ENCODE peak calls at places on chromosomes 11 and 22, in four cellular contexts. One of them, this sample, is unnamed. For H3K4me1 and H3K9me3, the result is how much of the 10 kb centered on the place peaks cover.

GRCh38 chr11:130897262-130898182 is 18.8 kb downstream of the SNX19 start:
- DNase-seq in neural progenitor cell: no peak
- DNase-seq in heart right ventricle: peak
- DNase-seq in tibial nerve: peak
- DNase-seq in this sample: no peak

GRCh38 chr22:38346506-38346905 is 29.3 kb upstream of the CSNK1E start:
- DNase-seq in neural progenitor cell: no peak
- DNase-seq in heart right ventricle: no peak
- DNase-seq in tibial nerve: no peak
- DNase-seq in this sample: no peak

GRCh38 chr22:35540600-35541253 is at the start of gene RASD2:
- DNase-seq in neural progenitor cell: peak
- DNase-seq in heart right ventricle: peak
- DNase-seq in tibial nerve: no peak
- DNase-seq in this sample: no peak

GRCh38 chr11:3989251-3989650 is 105.3 kb upstream of the RRM1 start:
- DNase-seq in neural progenitor cell: peak
- DNase-seq in heart right ventricle: no peak
- DNase-seq in tibial nerve: no peak
- DNase-seq in this sample: no peak

GRCh38 chr22:20457506-20458240 is 20.0 kb upstream of the SCARF2 start:
- DNase-seq in neural progenitor cell: no peak
- DNase-seq in heart right ventricle: no peak
- DNase-seq in tibial nerve: no peak
- DNase-seq in this sample: no peak

GRCh38 chr11:104275992-104276391 is 112.0 kb upstream of the PDGFD start:
- DNase-seq in neural progenitor cell: no peak
- DNase-seq in heart right ventricle: no peak
- DNase-seq in tibial nerve: no peak
- DNase-seq in this sample: no peak

GRCh38 chr11:108483163-108483562 is 15.0 kb downstream of the POGLUT3 start:
- DNase-seq in neural progenitor cell: no peak
- DNase-seq in heart right ventricle: no peak
- DNase-seq in tibial nerve: no peak
- DNase-seq in this sample: no peak

GRCh38 chr11:110501428-110501827 is 71.7 kb downstream of the FDX1 start:
- DNase-seq in neural progenitor cell: no peak
- DNase-seq in heart right ventricle: no peak
- DNase-seq in tibial nerve: no peak
- DNase-seq in this sample: no peak

GRCh38 chr11:132106336-132106982 is 736.0 kb downstream of the NTM start:
- DNase-seq in neural progenitor cell: no peak
- DNase-seq in heart right ventricle: no peak
- DNase-seq in tibial nerve: no peak
- DNase-seq in this sample: no peak

GRCh38 chr11:68009391-68010000 is 631 bp upstream of the ALDH3B1 start:
- DNase-seq in neural progenitor cell: no peak
- DNase-seq in heart right ventricle: no peak
- DNase-seq in tibial nerve: no peak
- DNase-seq in this sample: no peak

DNA sequence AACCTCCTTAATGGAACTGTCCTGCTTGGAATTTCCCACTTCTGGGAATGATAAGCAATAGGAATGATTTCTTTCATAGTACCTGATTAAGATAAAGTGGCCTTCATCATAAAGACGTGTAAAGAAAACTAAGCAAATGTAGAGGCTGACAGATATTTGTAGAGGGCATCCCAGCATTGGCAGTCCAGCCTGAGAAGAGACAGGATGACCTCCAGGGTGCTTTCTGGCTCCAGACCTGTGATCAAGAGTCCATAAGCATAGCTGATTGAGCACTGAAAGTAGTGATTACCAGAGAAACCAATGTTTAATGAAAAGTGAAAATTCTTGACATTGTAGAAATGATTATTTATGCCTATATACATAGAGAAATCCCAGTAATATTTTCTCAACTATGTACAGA is 33.6 kb downstream of the YAP1 start:
- DNase-seq in neural progenitor cell: no peak
- DNase-seq in heart right ventricle: no peak
- DNase-seq in tibial nerve: no peak
- DNase-seq in this sample: no peak
- H3K4me1 ChIP-seq in neural progenitor cell: under half
- H3K4me1 ChIP-seq in heart right ventricle: under half
- H3K4me1 ChIP-seq in tibial nerve: half or more
- H3K4me1 ChIP-seq in this sample: under half

GRCh38 chr11:106461148-106461547 is 383.7 kb downstream of the AASDHPPT start:
- DNase-seq in neural progenitor cell: no peak
- DNase-seq in heart right ventricle: peak
- DNase-seq in tibial nerve: no peak
- DNase-seq in this sample: no peak
- H3K9me3 ChIP-seq in neural progenitor cell: under half
- H3K9me3 ChIP-seq in heart right ventricle: under half
- H3K9me3 ChIP-seq in tibial nerve: under half
- H3K9me3 ChIP-seq in this sample: under half

GRCh38 chr11:2304156-2305139 is 2.6 kb downstream of the TSPAN32 start:
- DNase-seq in neural progenitor cell: no peak
- DNase-seq in heart right ventricle: no peak
- DNase-seq in tibial nerve: no peak
- DNase-seq in this sample: no peak

GRCh38 chr11:2302844-2303626 is 1.2 kb downstream of the TSPAN32 start:
- DNase-seq in neural progenitor cell: no peak
- DNase-seq in heart right ventricle: peak
- DNase-seq in tibial nerve: no peak
- DNase-seq in this sample: no peak

GRCh38 chr11:2305140-2305861 is 3.5 kb downstream of the TSPAN32 start:
- DNase-seq in neural progenitor cell: peak
- DNase-seq in heart right ventricle: peak
- DNase-seq in tibial nerve: peak
- DNase-seq in this sample: peak

GRCh38 chr11:2302280-2302843 is 549 bp downstream of the TSPAN32 start:
- DNase-seq in neural progenitor cell: no peak
- DNase-seq in heart right ventricle: no peak
- DNase-seq in tibial nerve: no peak
- DNase-seq in this sample: no peak

DNA sequence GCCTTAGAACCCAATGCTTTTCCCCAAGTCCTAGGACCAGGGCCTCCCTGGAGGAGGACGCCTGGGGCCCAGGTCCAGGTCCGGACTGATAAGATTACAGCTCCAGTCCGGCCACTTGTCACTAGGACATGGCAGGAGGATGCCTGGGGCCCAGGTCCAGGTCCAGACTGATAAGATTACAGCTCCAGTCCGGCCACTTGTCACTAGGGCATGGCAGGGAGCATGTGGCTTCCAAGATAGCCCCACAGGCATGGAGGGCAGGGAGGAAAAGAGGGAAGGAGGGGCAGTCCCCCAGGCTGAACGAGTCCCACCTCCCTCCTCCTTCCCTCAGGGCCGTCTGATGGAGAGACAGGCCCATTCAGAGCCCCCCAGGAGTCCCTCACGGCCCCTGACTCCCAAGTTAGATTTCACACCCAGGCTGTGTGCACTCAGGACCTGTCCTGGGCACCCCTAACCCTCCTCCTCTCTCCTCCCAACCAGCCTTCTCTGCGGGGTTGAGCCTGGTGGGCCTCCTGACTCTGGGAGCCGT is 1.9 kb downstream of the TSPAN32 start:
- DNase-seq in neural progenitor cell: no peak
- DNase-seq in heart right ventricle: peak
- DNase-seq in tibial nerve: no peak
- DNase-seq in this sample: no peak
- H3K4me1 ChIP-seq in neural progenitor cell: under half
- H3K4me1 ChIP-seq in heart right ventricle: half or more
- H3K4me1 ChIP-seq in tibial nerve: half or more
- H3K4me1 ChIP-seq in this sample: under half

DNA sequence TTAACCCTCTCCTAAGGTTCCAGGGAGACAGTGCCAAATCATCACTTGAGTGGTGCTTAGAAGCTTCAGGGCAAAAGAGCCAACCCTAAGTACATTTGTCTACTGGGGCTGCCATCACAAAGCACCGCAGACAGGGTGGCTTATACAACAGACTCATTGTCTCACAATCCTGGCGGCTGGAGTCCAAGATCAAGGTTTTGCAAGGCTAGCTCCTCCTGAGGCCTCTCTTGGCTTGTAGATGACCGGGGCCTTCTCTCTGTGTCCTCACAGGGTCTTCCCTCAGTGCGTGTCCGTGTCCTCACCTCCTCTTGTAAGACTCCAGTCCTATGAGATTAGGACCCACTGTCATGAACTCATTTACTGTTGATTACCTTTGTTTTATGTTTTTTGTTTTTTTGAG is 34.1 kb upstream of the CD81 start:
- DNase-seq in neural progenitor cell: no peak
- DNase-seq in heart right ventricle: no peak
- DNase-seq in tibial nerve: no peak
- DNase-seq in this sample: no peak
- H3K9me3 ChIP-seq in neural progenitor cell: under half
- H3K9me3 ChIP-seq in heart right ventricle: under half
- H3K9me3 ChIP-seq in tibial nerve: under half
- H3K9me3 ChIP-seq in this sample: under half

GRCh38 chr11:118263694-118264567 is at the start of gene MPZL2:
- DNase-seq in neural progenitor cell: peak
- DNase-seq in heart right ventricle: peak
- DNase-seq in tibial nerve: no peak
- DNase-seq in this sample: no peak

GRCh38 chr11:118267486-118267885 is 3.4 kb upstream of the MPZL2 start:
- DNase-seq in neural progenitor cell: no peak
- DNase-seq in heart right ventricle: no peak
- DNase-seq in tibial nerve: no peak
- DNase-seq in this sample: no peak

GRCh38 chr11:118263109-118263508 is 988 bp downstream of the MPZL2 start:
- DNase-seq in neural progenitor cell: no peak
- DNase-seq in heart right ventricle: no peak
- DNase-seq in tibial nerve: no peak
- DNase-seq in this sample: no peak

GRCh38 chr11:118264568-118265470 is 722 bp upstream of the MPZL2 start:
- DNase-seq in neural progenitor cell: peak
- DNase-seq in heart right ventricle: no peak
- DNase-seq in tibial nerve: no peak
- DNase-seq in this sample: no peak

GRCh38 chr11:118265954-118266353 is 1.9 kb upstream of the MPZL2 start:
- DNase-seq in neural progenitor cell: no peak
- DNase-seq in heart right ventricle: peak
- DNase-seq in tibial nerve: no peak
- DNase-seq in this sample: no peak
- H3K4me1 ChIP-seq in neural progenitor cell: under half
- H3K4me1 ChIP-seq in heart right ventricle: under half
- H3K4me1 ChIP-seq in tibial nerve: under half
- H3K4me1 ChIP-seq in this sample: half or more

GRCh38 chr11:121497176-121497995 is 44.6 kb upstream of the SORL1-AS1 start:
- DNase-seq in neural progenitor cell: peak
- DNase-seq in heart right ventricle: no peak
- DNase-seq in tibial nerve: no peak
- DNase-seq in this sample: no peak

GRCh38 chr11:121500717-121501116 is 48.0 kb upstream of the SORL1-AS1 start:
- DNase-seq in neural progenitor cell: no peak
- DNase-seq in heart right ventricle: no peak
- DNase-seq in tibial nerve: no peak
- DNase-seq in this sample: no peak

GRCh38 chr11:121503056-121503455 is 50.3 kb upstream of the SORL1-AS1 start:
- DNase-seq in neural progenitor cell: no peak
- DNase-seq in heart right ventricle: no peak
- DNase-seq in tibial nerve: no peak
- DNase-seq in this sample: no peak

GRCh38 chr11:121500275-121500674 is 47.5 kb upstream of the SORL1-AS1 start:
- DNase-seq in neural progenitor cell: no peak
- DNase-seq in heart right ventricle: no peak
- DNase-seq in tibial nerve: no peak
- DNase-seq in this sample: no peak

GRCh38 chr11:121499405-121499804 is 46.6 kb upstream of the SORL1-AS1 start:
- DNase-seq in neural progenitor cell: no peak
- DNase-seq in heart right ventricle: no peak
- DNase-seq in tibial nerve: no peak
- DNase-seq in this sample: no peak
- H3K9me3 ChIP-seq in neural progenitor cell: under half
- H3K9me3 ChIP-seq in heart right ventricle: under half
- H3K9me3 ChIP-seq in tibial nerve: under half
- H3K9me3 ChIP-seq in this sample: under half

GRCh38 chr22:27795053-27795452 is 6.5 kb downstream of the MN1 start:
- DNase-seq in neural progenitor cell: peak
- DNase-seq in heart right ventricle: no peak
- DNase-seq in tibial nerve: no peak
- DNase-seq in this sample: no peak

GRCh38 chr22:27794244-27794643 is 7.3 kb downstream of the MN1 start:
- DNase-seq in neural progenitor cell: peak
- DNase-seq in heart right ventricle: no peak
- DNase-seq in tibial nerve: no peak
- DNase-seq in this sample: no peak

GRCh38 chr22:27796829-27797792 is 4.4 kb downstream of the MN1 start:
- DNase-seq in neural progenitor cell: no peak
- DNase-seq in heart right ventricle: no peak
- DNase-seq in tibial nerve: no peak
- DNase-seq in this sample: no peak

GRCh38 chr22:27797793-27798525 is 3.6 kb downstream of the MN1 start:
- DNase-seq in neural progenitor cell: peak
- DNase-seq in heart right ventricle: no peak
- DNase-seq in tibial nerve: no peak
- DNase-seq in this sample: no peak

DNA sequence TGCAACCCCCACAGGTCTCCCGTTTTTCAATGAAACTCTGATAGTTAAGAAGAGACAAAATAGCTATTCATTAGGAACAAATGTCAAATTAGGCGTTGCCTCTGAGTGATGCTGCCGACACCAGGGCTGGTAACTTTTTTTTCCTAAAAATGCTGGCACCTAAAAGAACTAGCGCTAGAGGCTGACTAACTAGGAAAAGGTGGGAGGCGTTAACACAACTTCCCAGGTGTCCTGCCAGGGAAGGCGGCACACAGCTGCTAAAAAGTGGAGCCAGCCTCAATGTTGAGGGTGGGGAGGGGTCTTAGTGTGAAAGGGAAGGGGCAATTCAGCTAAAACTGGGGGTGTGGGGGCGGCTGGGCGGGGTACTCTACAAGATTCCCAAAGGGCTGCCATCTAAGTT is 5.4 kb downstream of the MN1 start:
- DNase-seq in neural progenitor cell: no peak
- DNase-seq in heart right ventricle: no peak
- DNase-seq in tibial nerve: no peak
- DNase-seq in this sample: no peak
- H3K4me1 ChIP-seq in neural progenitor cell: half or more
- H3K4me1 ChIP-seq in heart right ventricle: under half
- H3K4me1 ChIP-seq in tibial nerve: half or more
- H3K4me1 ChIP-seq in this sample: half or more

GRCh38 chr22:48600171-48600570 is 1227.5 kb downstream of the BRD1 start:
- DNase-seq in neural progenitor cell: no peak
- DNase-seq in heart right ventricle: no peak
- DNase-seq in tibial nerve: no peak
- DNase-seq in this sample: no peak
- H3K9me3 ChIP-seq in neural progenitor cell: under half
- H3K9me3 ChIP-seq in heart right ventricle: under half
- H3K9me3 ChIP-seq in tibial nerve: under half
- H3K9me3 ChIP-seq in this sample: under half